ENCODE peak calls at places on chromosomes 2 and 18, in nine cellular contexts. T is astrocyte, R is T follicular helper cell, U is WTC11, N is left colon, V is fibroblast of the aortic adventitia, X is NCI-H82, D is HFFc6, E is right atrium auricular region. B is an unnamed sample.

GRCh38 chr2:190256087-190256486 is 63.5 kb downstream of the HIBCH start:
- DNase-seq in E (no peak), N (no peak), R (no peak), T (no peak), U (no peak), D (no peak), V (no peak), X (peak; percentile 57), B (no peak)

GRCh38 chr18:58484989-58485962 is 143.6 kb downstream of the ALPK2 start:
- DNase-seq in U (peak; percentile 34), N (peak; percentile 47), E (no peak), V (no peak), D (no peak), R (no peak), X (peak; percentile 66), T (no peak), B (peak; percentile 25)

GRCh38 chr18:8711736-8712135 is 6.4 kb downstream of the MTCL1 start:
- DNase-seq in T (no peak), E (no peak), X (no peak), D (no peak), V (no peak), N (no peak), U (no peak), R (no peak), B (no peak)

GRCh38 chr2:183532514-183532913 is 408.3 kb downstream of the NUP35 start:
- DNase-seq in R (no peak), V (no peak), D (no peak), X (no peak), E (no peak), N (no peak), U (no peak), T (peak; percentile 4), B (no peak)

GRCh38 chr2:207282916-207283315 is 117.2 kb upstream of the KLF7 start:
- DNase-seq in V (peak; percentile 25), T (no peak), X (no peak), E (no peak), N (no peak), U (no peak), D (no peak), R (no peak), B (no peak)

GRCh38 chr2:227799202-227799601 is 14.4 kb upstream of the CCL20 start:
- DNase-seq in T (no peak), N (peak; percentile 64), R (no peak), U (no peak), X (no peak), V (no peak), D (no peak), E (no peak), B (no peak)

GRCh38 chr2:137333386-137333972 is 568.1 kb downstream of the THSD7B start:
- DNase-seq in D (peak; percentile 55), V (peak; percentile 13), T (no peak), R (no peak), X (no peak), U (no peak), E (no peak), N (no peak), B (no peak)

GRCh38 chr2:206083602-206084467 is 2.1 kb downstream of the INO80D start:
- DNase-seq in N (peak; percentile 59), E (no peak), D (no peak), R (no peak), V (peak; percentile 9), U (peak; percentile 82), X (peak; percentile 25), T (no peak), B (no peak)

GRCh38 chr2:121727332-121727731 is 9.3 kb downstream of the NIFK start:
- DNase-seq in V (no peak), E (no peak), T (no peak), X (no peak), U (no peak), R (no peak), D (no peak), N (no peak), B (no peak)

GRCh38 chr2:164725542-164725941 is 104.3 kb upstream of the GRB14 start:
- DNase-seq in T (no peak), R (no peak), U (no peak), N (no peak), D (no peak), X (no peak), E (no peak), V (no peak), B (no peak)

GRCh38 chr2:130755234-130756040 is at the start of gene AMER3:
- DNase-seq in N (no peak), D (no peak), X (peak; percentile 68), E (no peak), T (no peak), U (peak; percentile 68), V (no peak), R (no peak), B (peak; percentile 61)

GRCh38 chr2:169585673-169586072 is 1.5 kb downstream of the PPIG start:
- DNase-seq in T (peak; percentile 1), X (no peak), D (no peak), R (no peak), N (no peak), U (no peak), V (no peak), E (no peak), B (no peak)

GRCh38 chr2:74548919-74549684 is 4.6 kb downstream of the LOXL3 start:
- DNase-seq in D (no peak), X (peak; percentile 78), N (peak; percentile 71), T (no peak), R (no peak), E (peak; percentile 78), V (no peak), U (peak; percentile 83), B (no peak)

GRCh38 chr18:42310956-42311355 is 355.9 kb downstream of the PIK3C3 start:
- DNase-seq in D (no peak), X (no peak), V (peak; percentile 75), E (peak; percentile 72), N (no peak), T (peak; percentile 31), U (peak; percentile 17), R (no peak), B (no peak)

GRCh38 chr2:217289909-217290283 is 430.0 kb upstream of the TNP1 start:
- DNase-seq in D (peak; percentile 51), R (no peak), T (peak; percentile 91), N (no peak), U (no peak), X (peak; percentile 93), E (no peak), V (peak; percentile 92), B (peak; percentile 96)

GRCh38 chr18:903703-904102 is 968 bp upstream of the ADCYAP1 start:
- DNase-seq in D (no peak), V (peak; percentile 59), X (peak; percentile 62), E (no peak), N (no peak), T (peak; percentile 20), U (peak; percentile 83), R (no peak), B (peak; percentile 51)

GRCh38 chr18:1585881-1586488 is 681.3 kb downstream of the ADCYAP1 start:
- DNase-seq in X (peak; percentile 84), T (peak; percentile 24), D (peak; percentile 28), N (no peak), E (no peak), R (no peak), V (peak; percentile 58), U (no peak), B (peak; percentile 40)

GRCh38 chr18:74496508-74497307 is 545 bp downstream of the CNDP2 start:
- DNase-seq in R (peak; percentile 16), X (peak; percentile 54), E (peak; percentile 65), N (peak; percentile 68), V (peak; percentile 52), U (peak; percentile 59), D (peak; percentile 41), T (peak; percentile 37), B (peak; percentile 71)

GRCh38 chr2:123144082-123144481 is 881.0 kb upstream of the CNTNAP5 start:
- DNase-seq in U (no peak), D (no peak), E (no peak), X (no peak), V (no peak), T (no peak), N (no peak), R (no peak), B (no peak)

GRCh38 chr18:6370886-6371635 is 43.6 kb downstream of the L3MBTL4 start:
- DNase-seq in T (no peak), E (no peak), X (no peak), V (no peak), U (no peak), R (no peak), D (no peak), N (no peak), B (no peak)

GRCh38 chr2:158969717-158970521 is 1.5 kb downstream of the TANC1 start:
- DNase-seq in X (peak; percentile 67), U (peak; percentile 44), V (peak; percentile 34), D (peak; percentile 34), R (no peak), N (peak; percentile 36), E (no peak), T (peak; percentile 25), B (peak; percentile 11)

GRCh38 chr2:227464356-227464755 is 7.6 kb upstream of the AGFG1 start:
- DNase-seq in U (no peak), X (no peak), N (no peak), D (no peak), V (no peak), R (no peak), T (no peak), E (no peak), B (no peak)

GRCh38 chr2:200862532-200863000 is 1.9 kb downstream of the CLK1 start:
- DNase-seq in V (peak; percentile 71), D (peak; percentile 76), N (peak; percentile 43), R (peak; percentile 61), U (no peak), X (peak; percentile 62), E (no peak), T (peak; percentile 82), B (peak; percentile 25)

GRCh38 chr2:46164581-46165301 is 132.5 kb upstream of the EPAS1 start:
- DNase-seq in U (no peak), X (peak; percentile 79), E (peak; percentile 93), D (peak; percentile 95), N (peak; percentile 61), V (peak; percentile 100), T (peak; percentile 96), R (no peak), B (no peak)

GRCh38 chr2:128178650-128179460 is 87.9 kb downstream of the UGGT1 start:
- DNase-seq in D (peak; percentile 75), E (no peak), V (peak; percentile 83), T (peak; percentile 55), N (peak; percentile 54), X (peak; percentile 64), U (peak; percentile 67), R (peak; percentile 16), B (peak; percentile 22)

GRCh38 chr2:169716938-169717690 is 16.5 kb upstream of the KLHL23 start:
- DNase-seq in U (no peak), E (no peak), X (no peak), T (no peak), V (peak; percentile 15), R (no peak), N (peak; percentile 83), D (no peak), B (peak; percentile 69)

GRCh38 chr2:70896765-70897202 is 38.9 kb upstream of the ATP6V1B1 start:
- DNase-seq in R (no peak), D (no peak), E (peak; percentile 26), X (no peak), N (no peak), V (no peak), T (no peak), U (no peak), B (no peak)

GRCh38 chr2:134359367-134360081 is 105.7 kb downstream of the MGAT5 start:
- DNase-seq in X (peak; percentile 87), D (no peak), V (no peak), E (no peak), U (no peak), R (no peak), N (peak; percentile 67), T (peak; percentile 25), B (no peak)